ENCODE peak calls at places on chromosomes 7 and 10, in four cellular contexts. B is testis, M is neural progenitor cell, Y is esophagus squamous epithelium. E is an unnamed sample. For H3K9me3, the result is how much of the 10 kb centered on the place peaks cover.

GRCh38 chr7:3959364-3959763 is 658.3 kb downstream of the SDK1 start:
- DNase-seq in B (no peak), M (no peak), Y (no peak), E (no peak)

GRCh38 chr7:98870071-98870651 is 347 bp upstream of the TMEM130 start:
- DNase-seq in B (peak), M (peak), Y (no peak), E (peak)

GRCh38 chr10:122326806-122327205 is 47.7 kb upstream of the PLEKHA1 start:
- DNase-seq in B (no peak), M (no peak), Y (no peak), E (no peak)

GRCh38 chr7:98872328-98872924 is 2.6 kb upstream of the TMEM130 start:
- DNase-seq in B (peak), M (peak), Y (no peak), E (no peak)

GRCh38 chr7:519974-520458 is 370 bp upstream of the PDGFA start:
- DNase-seq in B (no peak), M (peak), Y (no peak), E (peak)

GRCh38 chr10:69409968-69410367 is 6.8 kb downstream of the TACR2 start:
- DNase-seq in B (no peak), M (no peak), Y (no peak), E (no peak)

GRCh38 chr10:89474452-89474851 is 60.1 kb downstream of the IFIT5 start:
- DNase-seq in B (no peak), M (no peak), Y (no peak), E (no peak)

GRCh38 chr7:78863248-78863647 is 590.2 kb downstream of the MAGI2 start:
- DNase-seq in B (no peak), M (peak), Y (no peak), E (no peak)

GRCh38 chr7:98456851-98457250 is 56.0 kb upstream of the BAIAP2L1 start:
- DNase-seq in B (no peak), M (no peak), Y (no peak), E (no peak)

GRCh38 chr10:73644767-73645166 is 3.5 kb upstream of the MYOZ1 start:
- DNase-seq in B (no peak), M (no peak), Y (no peak), E (no peak)

GRCh38 chr10:94403823-94404228 is 1.5 kb downstream of the TBC1D12 start:
- DNase-seq in B (no peak), M (no peak), Y (no peak), E (no peak)

GRCh38 chr7:32941996-32942782 is 15.1 kb upstream of the FKBP9 start:
- DNase-seq in B (peak), M (peak), Y (no peak), E (peak)

GRCh38 chr7:143385891-143386781 is 5.0 kb downstream of the ZYX start:
- DNase-seq in B (peak), M (no peak), Y (no peak), E (peak)

GRCh38 chr10:49600046-49600445 is 10.1 kb upstream of the SLC18A3 start:
- DNase-seq in B (no peak), M (no peak), Y (no peak), E (no peak)

GRCh38 chr7:7761974-7762769 is 43.8 kb upstream of the RPA3 start:
- DNase-seq in B (no peak), M (no peak), Y (no peak), E (no peak)

GRCh38 chr10:119769886-119770285 is 44.0 kb downstream of the INPP5F start:
- DNase-seq in B (no peak), M (no peak), Y (no peak), E (no peak)

GRCh38 chr7:48139461-48139860 is 31.8 kb upstream of the ABCA13 start:
- DNase-seq in B (no peak), M (peak), Y (no peak), E (no peak)

GRCh38 chr10:48981310-48981907 is 41.8 kb upstream of the LRRC18 start:
- DNase-seq in B (peak), M (peak), Y (no peak), E (peak)

GRCh38 chr10:62692085-62692484 is 112.4 kb upstream of the ADO start:
- DNase-seq in B (no peak), M (no peak), Y (no peak), E (no peak)

GRCh38 chr10:30645340-30645827 is 15.8 kb upstream of the LYZL2 start:
- DNase-seq in B (peak), M (peak), Y (no peak), E (peak)

GRCh38 chr7:91286432-91286831 is 22.2 kb downstream of the FZD1 start:
- DNase-seq in B (no peak), M (peak), Y (no peak), E (no peak)

GRCh38 chr10:99172130-99172738 is 63.4 kb downstream of the HPSE2 start:
- DNase-seq in B (peak), M (peak), Y (no peak), E (no peak)

GRCh38 chr10:132110091-132110490 is 44.3 kb downstream of the JAKMIP3 start:
- DNase-seq in B (no peak), M (no peak), Y (no peak), E (peak)

GRCh38 chr10:62723375-62723774 is 81.1 kb upstream of the ADO start:
- DNase-seq in B (no peak), M (no peak), Y (no peak), E (no peak)

GRCh38 chr7:73560035-73560835 is 2.7 kb upstream of the BCL7B start:
- DNase-seq in B (no peak), M (no peak), Y (no peak), E (no peak)

GRCh38 chr10:17512341-17513001 is 58.1 kb upstream of the ST8SIA6 start:
- DNase-seq in B (peak), M (no peak), Y (no peak), E (peak)

GRCh38 chr10:29109700-29110099 is 179.2 kb upstream of the LYZL1 start:
- DNase-seq in B (no peak), M (peak), Y (no peak), E (no peak)

GRCh38 chr10:102729090-102730026 is 14.4 kb upstream of the WBP1L start:
- DNase-seq in B (peak), M (peak), Y (no peak), E (peak)

GRCh38 chr7:44341399-44341798 is 16.0 kb upstream of the CAMK2B start:
- DNase-seq in B (no peak), M (no peak), Y (no peak), E (no peak)

DNA sequence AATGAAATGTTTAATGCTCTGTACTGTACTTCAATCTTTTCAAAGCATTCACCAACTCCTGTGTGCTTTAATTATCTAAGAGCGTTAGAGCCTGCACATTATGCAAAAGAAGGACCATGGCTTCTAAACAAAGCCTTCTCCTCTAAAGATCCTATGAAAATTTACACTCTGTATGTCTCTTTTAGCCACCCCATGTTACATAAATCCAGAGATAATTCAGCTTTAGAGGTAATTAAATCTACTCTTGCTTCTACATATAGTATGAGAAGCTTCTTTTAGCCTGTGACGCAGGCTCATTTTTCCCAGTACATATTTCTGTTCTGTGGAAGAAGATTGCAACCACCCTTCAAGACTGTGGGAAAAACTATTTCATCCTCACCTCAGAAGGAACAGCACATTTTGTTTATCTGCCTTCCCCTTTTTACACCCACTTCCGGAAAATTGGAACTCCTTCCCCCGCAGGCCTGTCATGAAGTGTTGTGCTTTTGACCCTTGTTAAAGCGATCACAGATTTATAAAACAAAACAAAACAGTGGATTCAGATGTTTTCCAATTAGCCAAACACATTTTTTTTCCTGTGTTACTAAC is 8.1 kb upstream of the TAS2R16 start:
- DNase-seq in B (no peak), M (no peak), Y (no peak), E (no peak)
- H3K9me3 ChIP-seq in B (under half), M (under half), Y (under half), E (under half)

GRCh38 chr7:54802114-54802513 is 43.1 kb upstream of the SEC61G start:
- DNase-seq in B (no peak), M (no peak), Y (no peak), E (no peak)
- H3K9me3 ChIP-seq in B (under half), M (under half), Y (under half), E (under half)

GRCh38 chr7:42543953-42544352 is 306.9 kb upstream of the GLI3 start:
- DNase-seq in B (no peak), M (no peak), Y (no peak), E (no peak)
- H3K9me3 ChIP-seq in B (under half), M (under half), Y (under half), E (under half)

GRCh38 chr7:56479748-56480147 is 363.5 kb upstream of the NUPR2 start:
- DNase-seq in B (no peak), M (no peak), Y (no peak), E (no peak)
- H3K9me3 ChIP-seq in B (under half), M (under half), Y (half or more), E (under half)

DNA sequence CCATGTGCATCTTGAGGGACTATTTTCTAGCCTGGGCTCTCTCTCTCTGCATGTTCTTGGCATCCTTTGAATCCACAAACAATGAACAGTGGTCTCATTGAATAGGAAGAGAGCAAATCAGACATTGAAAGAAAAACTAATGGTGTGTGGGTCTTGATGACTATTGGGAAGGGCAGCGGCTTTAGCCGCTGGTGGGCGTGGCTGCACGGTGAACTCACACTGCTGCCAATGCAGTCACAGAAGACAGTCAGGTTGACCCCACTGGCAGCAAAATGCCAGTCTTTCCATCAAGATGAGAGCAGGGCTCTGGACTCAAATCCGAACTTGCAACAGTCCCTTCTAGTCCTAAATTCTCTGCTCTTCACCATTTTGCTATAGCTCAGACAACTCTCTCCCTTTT is 91.0 kb downstream of the ADARB2 start:
- DNase-seq in B (no peak), M (no peak), Y (no peak), E (no peak)
- H3K9me3 ChIP-seq in B (under half), M (under half), Y (under half), E (under half)

DNA sequence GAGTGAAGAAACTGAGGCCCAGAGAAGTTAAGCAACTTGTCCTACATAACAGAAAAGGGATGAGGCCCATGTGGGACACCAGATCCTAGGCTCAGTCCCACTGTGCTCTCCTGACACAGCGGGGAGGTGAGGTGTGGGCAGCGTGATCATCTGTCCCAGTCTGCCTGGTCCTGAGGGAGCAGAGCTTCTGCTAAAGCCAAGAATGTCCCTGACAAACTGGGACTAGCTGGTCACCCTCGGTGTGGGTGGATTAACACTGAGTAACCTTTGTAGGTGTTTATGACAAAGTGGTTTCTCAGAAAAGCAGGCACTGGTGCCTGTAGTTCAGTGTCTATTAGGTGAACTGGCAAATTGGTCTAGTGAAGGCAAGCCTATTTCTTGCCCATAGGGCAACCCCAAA is 127.9 kb upstream of the HABP2 start:
- DNase-seq in B (no peak), M (no peak), Y (no peak), E (no peak)
- H3K9me3 ChIP-seq in B (under half), M (under half), Y (under half), E (under half)

DNA sequence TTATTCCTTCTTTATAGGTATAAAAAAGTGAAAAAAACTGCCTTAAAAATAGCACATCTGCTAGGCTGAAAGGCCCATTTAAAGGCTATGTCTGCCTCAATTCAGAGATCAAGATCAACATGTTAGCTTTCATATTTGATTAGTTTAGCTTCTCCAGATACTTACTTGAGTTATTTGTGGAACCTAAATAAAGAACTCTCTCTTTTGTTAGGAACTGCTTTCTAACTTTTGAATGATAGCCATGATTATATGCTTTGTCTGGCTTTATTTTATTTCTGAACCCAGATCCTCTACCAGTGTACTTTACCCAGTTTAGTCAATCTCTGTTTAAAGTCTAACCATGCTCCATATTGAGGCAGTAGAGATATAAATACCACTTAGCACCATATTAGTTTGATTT is 515.5 kb upstream of the SEMA3D start:
- DNase-seq in B (no peak), M (no peak), Y (no peak), E (no peak)
- H3K9me3 ChIP-seq in B (under half), M (under half), Y (under half), E (under half)

DNA sequence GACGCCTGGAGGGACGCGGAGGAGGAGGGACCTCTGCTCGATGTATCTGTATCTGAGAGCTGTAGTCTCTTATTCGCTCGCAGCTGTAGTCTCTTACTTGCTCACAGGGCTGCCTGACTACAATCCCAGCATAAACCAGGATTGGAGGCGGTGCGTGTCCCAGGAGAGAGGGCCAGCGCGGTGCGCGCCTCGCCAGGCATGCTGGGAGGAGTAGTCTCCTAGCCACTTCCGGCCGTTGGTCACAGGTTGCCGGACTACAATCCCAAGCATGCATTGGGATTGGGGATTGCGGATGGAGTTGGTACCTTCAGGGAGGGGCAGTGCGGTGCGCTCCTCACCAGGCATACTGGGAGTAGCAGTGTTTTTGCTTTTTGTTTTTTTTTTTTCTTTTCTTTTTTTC is 421.7 kb upstream of the NUPR2 start:
- DNase-seq in B (peak), M (no peak), Y (no peak), E (peak)
- H3K9me3 ChIP-seq in B (under half), M (under half), Y (under half), E (under half)

GRCh38 chr7:111358915-111359314 is 203.4 kb downstream of the IMMP2L start:
- DNase-seq in B (no peak), M (no peak), Y (no peak), E (no peak)

GRCh38 chr7:111364413-111364812 is 197.9 kb downstream of the IMMP2L start:
- DNase-seq in B (no peak), M (no peak), Y (no peak), E (no peak)

GRCh38 chr7:111363099-111363498 is 199.2 kb downstream of the IMMP2L start:
- DNase-seq in B (no peak), M (no peak), Y (no peak), E (no peak)

GRCh38 chr7:111357691-111358090 is 204.6 kb downstream of the IMMP2L start:
- DNase-seq in B (no peak), M (no peak), Y (no peak), E (no peak)

DNA sequence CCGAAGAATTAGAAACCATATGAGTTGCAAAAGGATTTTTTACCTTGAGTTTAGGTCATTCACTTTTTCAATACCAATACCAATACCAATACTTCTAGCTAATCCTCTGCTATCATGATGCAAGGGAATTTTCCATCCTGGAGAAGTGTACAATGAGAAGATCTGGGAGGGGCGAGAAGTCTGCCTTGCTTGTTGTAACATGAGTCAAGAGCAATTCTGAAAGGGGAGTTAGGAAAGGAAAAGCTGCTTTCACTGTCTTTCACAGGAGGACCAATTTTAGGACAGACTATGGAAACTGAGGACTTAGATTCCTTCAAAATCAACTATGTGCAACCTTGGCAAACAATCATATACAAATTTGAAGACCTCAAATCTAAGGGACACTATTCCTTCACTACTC is 199.6 kb downstream of the IMMP2L start:
- DNase-seq in B (no peak), M (peak), Y (no peak), E (no peak)
- H3K9me3 ChIP-seq in B (under half), M (under half), Y (under half), E (under half)

GRCh38 chr10:109187677-109188076 is 735.6 kb downstream of the XPNPEP1 start:
- DNase-seq in B (no peak), M (no peak), Y (no peak), E (no peak)
- H3K9me3 ChIP-seq in B (under half), M (under half), Y (under half), E (under half)

E was measured in right cardiac atrium.